ENCODE peak calls at places on chromosomes 6 and 20, in ten cellular contexts. One of them, this sample, is unnamed.

GRCh38 chr20:38125157-38126056 is 39.7 kb downstream of the TGM2 start:
- DNase-seq in LHCN-M2: peak; percentile 60
- DNase-seq in ovary: peak; percentile 85
- DNase-seq in occipital lobe: no peak
- DNase-seq in dorsolateral prefrontal cortex: no peak
- DNase-seq in stimulated activated CD4-positive, alpha-beta T cell treated with anti-CD3 and anti-CD28 coated beads, Interleukin-4, amount 100 ng/mL, for 48 hours: no peak
- DNase-seq in HFF-Myc: no peak
- DNase-seq in skeletal muscle cell: no peak
- DNase-seq in HEK293T: no peak
- DNase-seq in activated CD4-positive, alpha-beta T cell treated with anti-CD3 and anti-CD28 coated beads, Interleukin-2, amount 50 U/mL, for 1 hour: no peak
- DNase-seq in this sample: no peak

GRCh38 chr6:41103792-41104324 is 31.1 kb downstream of the NFYA start:
- DNase-seq in LHCN-M2: no peak
- DNase-seq in ovary: no peak
- DNase-seq in occipital lobe: no peak
- DNase-seq in dorsolateral prefrontal cortex: no peak
- DNase-seq in stimulated activated CD4-positive, alpha-beta T cell treated with anti-CD3 and anti-CD28 coated beads, Interleukin-4, amount 100 ng/mL, for 48 hours: no peak
- DNase-seq in HFF-Myc: no peak
- DNase-seq in skeletal muscle cell: no peak
- DNase-seq in HEK293T: no peak
- DNase-seq in activated CD4-positive, alpha-beta T cell treated with anti-CD3 and anti-CD28 coated beads, Interleukin-2, amount 50 U/mL, for 1 hour: no peak
- DNase-seq in this sample: no peak

GRCh38 chr6:64224819-64225218 is 589.2 kb downstream of the PHF3 start:
- DNase-seq in LHCN-M2: no peak
- DNase-seq in ovary: no peak
- DNase-seq in occipital lobe: no peak
- DNase-seq in dorsolateral prefrontal cortex: no peak
- DNase-seq in stimulated activated CD4-positive, alpha-beta T cell treated with anti-CD3 and anti-CD28 coated beads, Interleukin-4, amount 100 ng/mL, for 48 hours: no peak
- DNase-seq in HFF-Myc: no peak
- DNase-seq in skeletal muscle cell: peak; percentile 96
- DNase-seq in HEK293T: no peak
- DNase-seq in activated CD4-positive, alpha-beta T cell treated with anti-CD3 and anti-CD28 coated beads, Interleukin-2, amount 50 U/mL, for 1 hour: no peak
- DNase-seq in this sample: no peak

GRCh38 chr6:37516076-37516919 is 16.6 kb upstream of the CCDC167 start:
- DNase-seq in LHCN-M2: no peak
- DNase-seq in ovary: no peak
- DNase-seq in occipital lobe: peak; percentile 32
- DNase-seq in dorsolateral prefrontal cortex: peak; percentile 78
- DNase-seq in stimulated activated CD4-positive, alpha-beta T cell treated with anti-CD3 and anti-CD28 coated beads, Interleukin-4, amount 100 ng/mL, for 48 hours: peak; percentile 88
- DNase-seq in HFF-Myc: no peak
- DNase-seq in skeletal muscle cell: no peak
- DNase-seq in HEK293T: no peak
- DNase-seq in activated CD4-positive, alpha-beta T cell treated with anti-CD3 and anti-CD28 coated beads, Interleukin-2, amount 50 U/mL, for 1 hour: peak; percentile 87
- DNase-seq in this sample: no peak

GRCh38 chr6:119467478-119468081 is 118.0 kb upstream of the MAN1A1 start:
- DNase-seq in LHCN-M2: peak; percentile 53
- DNase-seq in ovary: no peak
- DNase-seq in occipital lobe: no peak
- DNase-seq in dorsolateral prefrontal cortex: no peak
- DNase-seq in stimulated activated CD4-positive, alpha-beta T cell treated with anti-CD3 and anti-CD28 coated beads, Interleukin-4, amount 100 ng/mL, for 48 hours: no peak
- DNase-seq in HFF-Myc: no peak
- DNase-seq in skeletal muscle cell: no peak
- DNase-seq in HEK293T: no peak
- DNase-seq in activated CD4-positive, alpha-beta T cell treated with anti-CD3 and anti-CD28 coated beads, Interleukin-2, amount 50 U/mL, for 1 hour: no peak
- DNase-seq in this sample: no peak

GRCh38 chr20:57570145-57570850 is 9.4 kb downstream of the PCK1 start:
- DNase-seq in LHCN-M2: no peak
- DNase-seq in ovary: no peak
- DNase-seq in occipital lobe: no peak
- DNase-seq in dorsolateral prefrontal cortex: no peak
- DNase-seq in stimulated activated CD4-positive, alpha-beta T cell treated with anti-CD3 and anti-CD28 coated beads, Interleukin-4, amount 100 ng/mL, for 48 hours: no peak
- DNase-seq in HFF-Myc: no peak
- DNase-seq in skeletal muscle cell: no peak
- DNase-seq in HEK293T: no peak
- DNase-seq in activated CD4-positive, alpha-beta T cell treated with anti-CD3 and anti-CD28 coated beads, Interleukin-2, amount 50 U/mL, for 1 hour: no peak
- DNase-seq in this sample: no peak

GRCh38 chr6:15526129-15526764 is 136.6 kb downstream of the DTNBP1 start:
- DNase-seq in LHCN-M2: no peak
- DNase-seq in ovary: no peak
- DNase-seq in occipital lobe: no peak
- DNase-seq in dorsolateral prefrontal cortex: no peak
- DNase-seq in stimulated activated CD4-positive, alpha-beta T cell treated with anti-CD3 and anti-CD28 coated beads, Interleukin-4, amount 100 ng/mL, for 48 hours: no peak
- DNase-seq in HFF-Myc: no peak
- DNase-seq in skeletal muscle cell: no peak
- DNase-seq in HEK293T: no peak
- DNase-seq in activated CD4-positive, alpha-beta T cell treated with anti-CD3 and anti-CD28 coated beads, Interleukin-2, amount 50 U/mL, for 1 hour: no peak
- DNase-seq in this sample: no peak

GRCh38 chr6:111769365-111770127 is 103.7 kb downstream of the FYN start:
- DNase-seq in LHCN-M2: peak; percentile 41
- DNase-seq in ovary: no peak
- DNase-seq in occipital lobe: no peak
- DNase-seq in dorsolateral prefrontal cortex: no peak
- DNase-seq in stimulated activated CD4-positive, alpha-beta T cell treated with anti-CD3 and anti-CD28 coated beads, Interleukin-4, amount 100 ng/mL, for 48 hours: no peak
- DNase-seq in HFF-Myc: no peak
- DNase-seq in skeletal muscle cell: no peak
- DNase-seq in HEK293T: no peak
- DNase-seq in activated CD4-positive, alpha-beta T cell treated with anti-CD3 and anti-CD28 coated beads, Interleukin-2, amount 50 U/mL, for 1 hour: no peak
- DNase-seq in this sample: no peak

GRCh38 chr20:61117725-61118124 is 134.3 kb upstream of the CDH4 start:
- DNase-seq in LHCN-M2: peak; percentile 47
- DNase-seq in ovary: no peak
- DNase-seq in occipital lobe: no peak
- DNase-seq in dorsolateral prefrontal cortex: no peak
- DNase-seq in stimulated activated CD4-positive, alpha-beta T cell treated with anti-CD3 and anti-CD28 coated beads, Interleukin-4, amount 100 ng/mL, for 48 hours: no peak
- DNase-seq in HFF-Myc: no peak
- DNase-seq in skeletal muscle cell: peak; percentile 88
- DNase-seq in HEK293T: no peak
- DNase-seq in activated CD4-positive, alpha-beta T cell treated with anti-CD3 and anti-CD28 coated beads, Interleukin-2, amount 50 U/mL, for 1 hour: no peak
- DNase-seq in this sample: peak; percentile 52

GRCh38 chr20:36461600-36462439 is 79.5 kb upstream of the MYL9 start:
- DNase-seq in LHCN-M2: peak; percentile 32
- DNase-seq in ovary: peak; percentile 62
- DNase-seq in occipital lobe: peak; percentile 54
- DNase-seq in dorsolateral prefrontal cortex: no peak
- DNase-seq in stimulated activated CD4-positive, alpha-beta T cell treated with anti-CD3 and anti-CD28 coated beads, Interleukin-4, amount 100 ng/mL, for 48 hours: peak; percentile 40
- DNase-seq in HFF-Myc: no peak
- DNase-seq in skeletal muscle cell: no peak
- DNase-seq in HEK293T: peak; percentile 55
- DNase-seq in activated CD4-positive, alpha-beta T cell treated with anti-CD3 and anti-CD28 coated beads, Interleukin-2, amount 50 U/mL, for 1 hour: peak; percentile 32
- DNase-seq in this sample: no peak

GRCh38 chr6:31822038-31822821 is 5.3 kb upstream of the HSPA1B start:
- DNase-seq in LHCN-M2: peak; percentile 79
- DNase-seq in ovary: peak; percentile 87
- DNase-seq in occipital lobe: peak; percentile 70
- DNase-seq in dorsolateral prefrontal cortex: peak; percentile 67
- DNase-seq in stimulated activated CD4-positive, alpha-beta T cell treated with anti-CD3 and anti-CD28 coated beads, Interleukin-4, amount 100 ng/mL, for 48 hours: peak; percentile 51
- DNase-seq in HFF-Myc: no peak
- DNase-seq in skeletal muscle cell: peak; percentile 41
- DNase-seq in HEK293T: peak; percentile 50
- DNase-seq in activated CD4-positive, alpha-beta T cell treated with anti-CD3 and anti-CD28 coated beads, Interleukin-2, amount 50 U/mL, for 1 hour: peak; percentile 45
- DNase-seq in this sample: no peak

GRCh38 chr6:119436583-119436982 is 87.0 kb upstream of the MAN1A1 start:
- DNase-seq in LHCN-M2: no peak
- DNase-seq in ovary: no peak
- DNase-seq in occipital lobe: no peak
- DNase-seq in dorsolateral prefrontal cortex: no peak
- DNase-seq in stimulated activated CD4-positive, alpha-beta T cell treated with anti-CD3 and anti-CD28 coated beads, Interleukin-4, amount 100 ng/mL, for 48 hours: no peak
- DNase-seq in HFF-Myc: no peak
- DNase-seq in skeletal muscle cell: no peak
- DNase-seq in HEK293T: no peak
- DNase-seq in activated CD4-positive, alpha-beta T cell treated with anti-CD3 and anti-CD28 coated beads, Interleukin-2, amount 50 U/mL, for 1 hour: no peak
- DNase-seq in this sample: no peak

GRCh38 chr20:32983459-32984112 is 20.6 kb downstream of the SUN5 start:
- DNase-seq in LHCN-M2: no peak
- DNase-seq in ovary: no peak
- DNase-seq in occipital lobe: no peak
- DNase-seq in dorsolateral prefrontal cortex: no peak
- DNase-seq in stimulated activated CD4-positive, alpha-beta T cell treated with anti-CD3 and anti-CD28 coated beads, Interleukin-4, amount 100 ng/mL, for 48 hours: no peak
- DNase-seq in HFF-Myc: no peak
- DNase-seq in skeletal muscle cell: no peak
- DNase-seq in HEK293T: no peak
- DNase-seq in activated CD4-positive, alpha-beta T cell treated with anti-CD3 and anti-CD28 coated beads, Interleukin-2, amount 50 U/mL, for 1 hour: no peak
- DNase-seq in this sample: no peak

GRCh38 chr6:109455161-109455501 is 441 bp downstream of the MICAL1 start:
- DNase-seq in LHCN-M2: no peak
- DNase-seq in ovary: no peak
- DNase-seq in occipital lobe: no peak
- DNase-seq in dorsolateral prefrontal cortex: no peak
- DNase-seq in stimulated activated CD4-positive, alpha-beta T cell treated with anti-CD3 and anti-CD28 coated beads, Interleukin-4, amount 100 ng/mL, for 48 hours: peak; percentile 34
- DNase-seq in HFF-Myc: no peak
- DNase-seq in skeletal muscle cell: no peak
- DNase-seq in HEK293T: no peak
- DNase-seq in activated CD4-positive, alpha-beta T cell treated with anti-CD3 and anti-CD28 coated beads, Interleukin-2, amount 50 U/mL, for 1 hour: no peak
- DNase-seq in this sample: no peak

GRCh38 chr20:48904566-48905321 is 16.8 kb upstream of the ARFGEF2 start:
- DNase-seq in LHCN-M2: peak; percentile 63
- DNase-seq in ovary: peak; percentile 37
- DNase-seq in occipital lobe: peak; percentile 22
- DNase-seq in dorsolateral prefrontal cortex: peak; percentile 71
- DNase-seq in stimulated activated CD4-positive, alpha-beta T cell treated with anti-CD3 and anti-CD28 coated beads, Interleukin-4, amount 100 ng/mL, for 48 hours: peak; percentile 48
- DNase-seq in HFF-Myc: peak; percentile 44
- DNase-seq in skeletal muscle cell: peak; percentile 20
- DNase-seq in HEK293T: peak; percentile 70
- DNase-seq in activated CD4-positive, alpha-beta T cell treated with anti-CD3 and anti-CD28 coated beads, Interleukin-2, amount 50 U/mL, for 1 hour: peak; percentile 69
- DNase-seq in this sample: peak; percentile 95

GRCh38 chr6:31426395-31426794 is 23.0 kb downstream of the MICA start:
- DNase-seq in LHCN-M2: no peak
- DNase-seq in ovary: no peak
- DNase-seq in occipital lobe: no peak
- DNase-seq in dorsolateral prefrontal cortex: no peak
- DNase-seq in stimulated activated CD4-positive, alpha-beta T cell treated with anti-CD3 and anti-CD28 coated beads, Interleukin-4, amount 100 ng/mL, for 48 hours: no peak
- DNase-seq in HFF-Myc: no peak
- DNase-seq in skeletal muscle cell: no peak
- DNase-seq in HEK293T: no peak
- DNase-seq in activated CD4-positive, alpha-beta T cell treated with anti-CD3 and anti-CD28 coated beads, Interleukin-2, amount 50 U/mL, for 1 hour: no peak
- DNase-seq in this sample: no peak

GRCh38 chr6:92114797-92115196 is 1304.6 kb downstream of the EPHA7 start:
- DNase-seq in LHCN-M2: peak; percentile 2
- DNase-seq in ovary: no peak
- DNase-seq in occipital lobe: peak; percentile 0
- DNase-seq in dorsolateral prefrontal cortex: no peak
- DNase-seq in stimulated activated CD4-positive, alpha-beta T cell treated with anti-CD3 and anti-CD28 coated beads, Interleukin-4, amount 100 ng/mL, for 48 hours: no peak
- DNase-seq in HFF-Myc: no peak
- DNase-seq in skeletal muscle cell: no peak
- DNase-seq in HEK293T: no peak
- DNase-seq in activated CD4-positive, alpha-beta T cell treated with anti-CD3 and anti-CD28 coated beads, Interleukin-2, amount 50 U/mL, for 1 hour: no peak
- DNase-seq in this sample: no peak

GRCh38 chr6:31639449-31639861 is 13.0 kb downstream of the BAG6 start:
- DNase-seq in LHCN-M2: peak; percentile 81
- DNase-seq in ovary: no peak
- DNase-seq in occipital lobe: no peak
- DNase-seq in dorsolateral prefrontal cortex: no peak
- DNase-seq in stimulated activated CD4-positive, alpha-beta T cell treated with anti-CD3 and anti-CD28 coated beads, Interleukin-4, amount 100 ng/mL, for 48 hours: no peak
- DNase-seq in HFF-Myc: no peak
- DNase-seq in skeletal muscle cell: no peak
- DNase-seq in HEK293T: no peak
- DNase-seq in activated CD4-positive, alpha-beta T cell treated with anti-CD3 and anti-CD28 coated beads, Interleukin-2, amount 50 U/mL, for 1 hour: no peak
- DNase-seq in this sample: no peak

GRCh38 chr20:14775778-14776177 is 438.4 kb upstream of the FLRT3 start:
- DNase-seq in LHCN-M2: peak; percentile 82
- DNase-seq in ovary: peak; percentile 26
- DNase-seq in occipital lobe: no peak
- DNase-seq in dorsolateral prefrontal cortex: peak; percentile 36
- DNase-seq in stimulated activated CD4-positive, alpha-beta T cell treated with anti-CD3 and anti-CD28 coated beads, Interleukin-4, amount 100 ng/mL, for 48 hours: no peak
- DNase-seq in HFF-Myc: peak; percentile 36
- DNase-seq in skeletal muscle cell: peak; percentile 93
- DNase-seq in HEK293T: no peak
- DNase-seq in activated CD4-positive, alpha-beta T cell treated with anti-CD3 and anti-CD28 coated beads, Interleukin-2, amount 50 U/mL, for 1 hour: no peak
- DNase-seq in this sample: peak; percentile 71

GRCh38 chr20:21509597-21510331 is 4.1 kb downstream of the NKX2-2 start:
- DNase-seq in LHCN-M2: peak; percentile 66
- DNase-seq in ovary: no peak
- DNase-seq in occipital lobe: no peak
- DNase-seq in dorsolateral prefrontal cortex: no peak
- DNase-seq in stimulated activated CD4-positive, alpha-beta T cell treated with anti-CD3 and anti-CD28 coated beads, Interleukin-4, amount 100 ng/mL, for 48 hours: no peak
- DNase-seq in HFF-Myc: no peak
- DNase-seq in skeletal muscle cell: no peak
- DNase-seq in HEK293T: no peak
- DNase-seq in activated CD4-positive, alpha-beta T cell treated with anti-CD3 and anti-CD28 coated beads, Interleukin-2, amount 50 U/mL, for 1 hour: no peak
- DNase-seq in this sample: no peak

GRCh38 chr6:139449611-139450000 is 75.2 kb upstream of the CITED2 start:
- DNase-seq in LHCN-M2: peak; percentile 45
- DNase-seq in ovary: no peak
- DNase-seq in occipital lobe: no peak
- DNase-seq in dorsolateral prefrontal cortex: no peak
- DNase-seq in stimulated activated CD4-positive, alpha-beta T cell treated with anti-CD3 and anti-CD28 coated beads, Interleukin-4, amount 100 ng/mL, for 48 hours: no peak
- DNase-seq in HFF-Myc: no peak
- DNase-seq in skeletal muscle cell: no peak
- DNase-seq in HEK293T: no peak
- DNase-seq in activated CD4-positive, alpha-beta T cell treated with anti-CD3 and anti-CD28 coated beads, Interleukin-2, amount 50 U/mL, for 1 hour: no peak
- DNase-seq in this sample: no peak

This sample was measured in HS-5.